ENCODE peak calls at places on chromosomes 16 and 17, in nine cellular contexts. S, Q, V, X, E, A, K, F and C are unnamed samples.

GRCh38 chr16:64138621-64139020 is 983.2 kb downstream of the CDH11 start:
- DNase-seq in F (no peak), X (no peak), S (no peak), A (no peak), K (no peak), Q (no peak), V (no peak), E (no peak), C (no peak)

GRCh38 chr17:1882836-1883235 is 53.0 kb downstream of the RPA1 start:
- DNase-seq in K (no peak), F (no peak), V (peak; percentile 32), E (peak; percentile 24), Q (no peak), X (peak; percentile 66), S (peak; percentile 69), A (no peak), C (peak; percentile 36)

GRCh38 chr16:74740795-74741304 is 33.8 kb downstream of the FA2H start:
- DNase-seq in A (peak; percentile 76), F (peak; percentile 28), E (no peak), V (peak; percentile 88), K (no peak), S (peak; percentile 70), X (no peak), Q (no peak), C (peak; percentile 73)

GRCh38 chr17:42475853-42476252 is 17.2 kb downstream of the ATP6V0A1 start:
- DNase-seq in K (no peak), X (no peak), V (no peak), S (peak; percentile 38), E (no peak), F (no peak), Q (no peak), A (no peak), C (no peak)

GRCh38 chr16:79269211-79269863 is 331.2 kb downstream of the MAF start:
- DNase-seq in F (no peak), S (no peak), V (no peak), K (no peak), X (no peak), E (no peak), Q (no peak), A (no peak), C (no peak)

GRCh38 chr17:18093616-18094408 is 6.1 kb downstream of the DRG2 start:
- DNase-seq in E (peak; percentile 83), F (peak; percentile 44), X (peak; percentile 48), V (no peak), Q (peak; percentile 11), S (peak; percentile 89), K (no peak), A (no peak), C (peak; percentile 83)

GRCh38 chr17:67525239-67526135 is 148.4 kb downstream of the PITPNC1 start:
- DNase-seq in E (no peak), X (no peak), Q (no peak), K (no peak), V (no peak), A (no peak), S (no peak), F (no peak), C (no peak)

GRCh38 chr16:48810436-48810802 is 200.4 kb upstream of the N4BP1 start:
- DNase-seq in E (no peak), X (peak; percentile 10), K (no peak), A (no peak), S (no peak), V (no peak), Q (no peak), F (no peak), C (no peak)

GRCh38 chr16:66004706-66005105 is 361.8 kb upstream of the CDH5 start:
- DNase-seq in V (no peak), Q (no peak), F (no peak), S (peak; percentile 41), K (no peak), A (no peak), E (peak; percentile 27), X (no peak), C (no peak)

GRCh38 chr16:27920391-27920891 is 143.1 kb downstream of the GSG1L start:
- DNase-seq in S (peak; percentile 15), V (no peak), E (no peak), F (no peak), A (peak; percentile 18), X (peak; percentile 79), Q (no peak), K (no peak), C (peak; percentile 50)

GRCh38 chr17:41579484-41580243 is 7.0 kb downstream of the KRT14 start:
- DNase-seq in S (peak; percentile 85), K (peak; percentile 82), A (peak; percentile 95), F (peak; percentile 50), E (peak; percentile 54), Q (peak; percentile 74), V (peak; percentile 95), X (peak; percentile 91), C (peak; percentile 94)

GRCh38 chr17:258045-258734 is 76.7 kb upstream of the DOC2B start:
- DNase-seq in S (no peak), Q (no peak), K (no peak), F (no peak), V (peak; percentile 15), A (no peak), E (no peak), X (no peak), C (no peak)

GRCh38 chr16:4320030-4320429 is 4.2 kb downstream of the GLIS2 start:
- DNase-seq in Q (no peak), S (no peak), X (no peak), K (no peak), F (peak; percentile 63), A (no peak), V (peak; percentile 25), E (no peak), C (no peak)

GRCh38 chr17:3400008-3400407 is 1.8 kb upstream of the OR1E1 start:
- DNase-seq in S (no peak), V (no peak), K (no peak), F (no peak), A (no peak), Q (no peak), X (no peak), E (no peak), C (peak; percentile 2)

GRCh38 chr17:69540356-69540755 is 125.9 kb downstream of the MAP2K6 start:
- DNase-seq in A (no peak), X (no peak), Q (no peak), E (no peak), V (no peak), S (no peak), K (no peak), F (no peak), C (no peak)

GRCh38 chr17:7260601-7261376 is 1.5 kb downstream of the CLDN7 start:
- DNase-seq in F (no peak), K (no peak), S (peak; percentile 58), Q (no peak), X (peak; percentile 73), A (peak; percentile 60), V (peak; percentile 86), E (no peak), C (peak; percentile 30)

GRCh38 chr16:56793504-56793903 is 63.6 kb downstream of the NUP93 start:
- DNase-seq in X (no peak), Q (no peak), A (no peak), F (no peak), K (no peak), S (peak; percentile 52), E (peak; percentile 51), V (no peak), C (peak; percentile 29)

GRCh38 chr17:4482338-4483011 is 16.2 kb upstream of the SPNS2 start:
- DNase-seq in A (no peak), K (no peak), S (no peak), X (peak; percentile 1), V (peak; percentile 60), F (no peak), E (no peak), Q (no peak), C (no peak)

GRCh38 chr17:44559288-44560249 is 2.3 kb downstream of the FZD2 start:
- DNase-seq in A (no peak), E (no peak), S (peak; percentile 33), V (no peak), K (no peak), Q (no peak), F (no peak), X (no peak), C (no peak)

GRCh38 chr17:44556854-44557606 is at the start of gene FZD2:
- DNase-seq in E (peak; percentile 99), F (peak; percentile 74), S (peak; percentile 97), K (peak; percentile 96), X (peak; percentile 98), A (peak; percentile 87), Q (peak; percentile 77), V (peak; percentile 74), C (peak; percentile 79)

GRCh38 chr17:44556114-44556853 is 1.0 kb upstream of the FZD2 start:
- DNase-seq in A (no peak), S (peak; percentile 58), V (peak; percentile 25), E (peak; percentile 63), X (peak; percentile 98), Q (no peak), K (peak; percentile 88), F (peak; percentile 18), C (peak; percentile 35)

GRCh38 chr17:44558349-44559287 is 1.3 kb downstream of the FZD2 start:
- DNase-seq in V (no peak), K (no peak), F (no peak), E (peak; percentile 60), S (no peak), X (peak; percentile 47), A (no peak), Q (no peak), C (no peak)

GRCh38 chr17:44557653-44558285 is 485 bp downstream of the FZD2 start:
- DNase-seq in Q (peak; percentile 45), K (no peak), V (no peak), S (peak; percentile 85), E (peak; percentile 72), F (peak; percentile 48), A (no peak), X (peak; percentile 79), C (peak; percentile 21)
- H3K27me3 ChIP-seq in Q (peaks cover 32% of the 10 kb centered on the region), K (no peaks in the 10 kb centered on the region), V (peaks cover 19% of the 10 kb centered on the region), S (no peaks in the 10 kb centered on the region), E (no peaks in the 10 kb centered on the region), F (peaks cover 7% of the 10 kb centered on the region), A (no peaks in the 10 kb centered on the region), X (no peaks in the 10 kb centered on the region), C (peaks cover 4% of the 10 kb centered on the region)

GRCh38 chr17:37212184-37212583 is 163.6 kb upstream of the C17orf78 start:
- DNase-seq in V (no peak), Q (no peak), A (no peak), E (no peak), K (no peak), F (no peak), S (peak; percentile 33), X (peak; percentile 23), C (no peak)
- H3K4me3 ChIP-seq in V (no peak overlapping the region), Q (no peak overlapping the region), A (no peak overlapping the region), E (no peak overlapping the region), K (no peak overlapping the region), F (no peak overlapping the region), S (no peak overlapping the region), X (no peak overlapping the region), C (no peak overlapping the region)

GRCh38 chr16:11007714-11008240 is 63.4 kb downstream of the CLEC16A start:
- DNase-seq in E (no peak), A (no peak), K (no peak), F (no peak), Q (no peak), X (peak; percentile 65), V (no peak), S (no peak), C (no peak)
- H3K27me3 ChIP-seq in E (no peaks in the 10 kb centered on the region), A (no peaks in the 10 kb centered on the region), K (no peaks in the 10 kb centered on the region), F (no peaks in the 10 kb centered on the region), Q (no peaks in the 10 kb centered on the region), X (no peaks in the 10 kb centered on the region), V (no peaks in the 10 kb centered on the region), S (no peaks in the 10 kb centered on the region), C (no peaks in the 10 kb centered on the region)

DNA sequence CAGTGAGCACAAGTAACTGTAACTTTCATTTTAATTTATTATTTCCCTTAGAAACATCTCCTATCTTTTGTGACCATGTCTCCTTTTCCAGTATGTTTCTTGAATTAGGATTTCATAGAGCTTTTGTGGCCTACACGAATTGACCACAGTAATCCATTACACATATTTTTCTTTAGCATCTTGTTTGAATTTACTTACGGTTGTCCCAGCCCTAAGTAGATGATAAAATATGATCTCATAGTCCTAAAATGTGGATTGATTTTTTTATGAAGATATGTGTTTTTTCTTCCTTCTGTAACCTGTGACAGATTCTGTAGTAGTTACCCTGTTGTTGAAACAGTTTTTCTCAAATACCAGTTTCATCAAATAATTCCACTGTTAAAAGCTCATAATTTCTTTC is 61.5 kb downstream of the NF1 start:
- DNase-seq in A (no peak), V (no peak), F (no peak), E (peak; percentile 78), X (no peak), S (peak; percentile 68), K (no peak), Q (no peak), C (no peak)
- H3K4me3 ChIP-seq in A (no peak overlapping the region), V (no peak overlapping the region), F (no peak overlapping the region), E (no peak overlapping the region), X (no peak overlapping the region), S (no peak overlapping the region), K (no peak overlapping the region), Q (no peak overlapping the region), C (no peak overlapping the region)